ENCODE peak calls at places on chromosomes 12 and 14, in nine cellular contexts. One of them, this sample, is unnamed.

GRCh38 chr14:74518221-74518620 is 24.7 kb downstream of the ISCA2 start:
- DNase-seq in glutamatergic neuron: no peak
- DNase-seq in HuH-7: no peak
- DNase-seq in skeletal muscle cell: no peak
- DNase-seq in dorsolateral prefrontal cortex: no peak
- DNase-seq in activated CD4-positive, alpha-beta T cell treated with anti-CD3 and anti-CD28 coated beads for 48 hours: no peak
- DNase-seq in NCI-H1417: no peak
- DNase-seq in NCI-H1436 treated with DMSO at 0.1 percent for 48 hours: no peak
- DNase-seq in ELF-1: no peak
- DNase-seq in this sample: no peak

GRCh38 chr12:121793501-121793835 is at the start of gene RHOF:
- DNase-seq in glutamatergic neuron: no peak
- DNase-seq in HuH-7: no peak
- DNase-seq in skeletal muscle cell: no peak
- DNase-seq in dorsolateral prefrontal cortex: no peak
- DNase-seq in activated CD4-positive, alpha-beta T cell treated with anti-CD3 and anti-CD28 coated beads for 48 hours: peak
- DNase-seq in NCI-H1417: no peak
- DNase-seq in NCI-H1436 treated with DMSO at 0.1 percent for 48 hours: no peak
- DNase-seq in ELF-1: peak
- DNase-seq in this sample: peak

GRCh38 chr12:76024102-76024781 is 7.3 kb downstream of the PHLDA1 start:
- DNase-seq in glutamatergic neuron: no peak
- DNase-seq in HuH-7: no peak
- DNase-seq in skeletal muscle cell: no peak
- DNase-seq in dorsolateral prefrontal cortex: no peak
- DNase-seq in activated CD4-positive, alpha-beta T cell treated with anti-CD3 and anti-CD28 coated beads for 48 hours: no peak
- DNase-seq in NCI-H1417: no peak
- DNase-seq in NCI-H1436 treated with DMSO at 0.1 percent for 48 hours: no peak
- DNase-seq in ELF-1: no peak
- DNase-seq in this sample: no peak

GRCh38 chr12:32400114-32400672 is 835 bp downstream of the FGD4 start:
- DNase-seq in glutamatergic neuron: no peak
- DNase-seq in HuH-7: peak
- DNase-seq in skeletal muscle cell: no peak
- DNase-seq in dorsolateral prefrontal cortex: no peak
- DNase-seq in activated CD4-positive, alpha-beta T cell treated with anti-CD3 and anti-CD28 coated beads for 48 hours: no peak
- DNase-seq in NCI-H1417: no peak
- DNase-seq in NCI-H1436 treated with DMSO at 0.1 percent for 48 hours: no peak
- DNase-seq in ELF-1: peak
- DNase-seq in this sample: peak

GRCh38 chr12:116215021-116215420 is 62.5 kb downstream of the MED13L start:
- DNase-seq in glutamatergic neuron: no peak
- DNase-seq in HuH-7: no peak
- DNase-seq in skeletal muscle cell: no peak
- DNase-seq in dorsolateral prefrontal cortex: no peak
- DNase-seq in activated CD4-positive, alpha-beta T cell treated with anti-CD3 and anti-CD28 coated beads for 48 hours: no peak
- DNase-seq in NCI-H1417: no peak
- DNase-seq in NCI-H1436 treated with DMSO at 0.1 percent for 48 hours: no peak
- DNase-seq in ELF-1: no peak
- DNase-seq in this sample: no peak

GRCh38 chr12:114684098-114684869 is at the start of gene TBX3:
- DNase-seq in glutamatergic neuron: peak
- DNase-seq in HuH-7: peak
- DNase-seq in skeletal muscle cell: peak
- DNase-seq in dorsolateral prefrontal cortex: peak
- DNase-seq in activated CD4-positive, alpha-beta T cell treated with anti-CD3 and anti-CD28 coated beads for 48 hours: peak
- DNase-seq in NCI-H1417: no peak
- DNase-seq in NCI-H1436 treated with DMSO at 0.1 percent for 48 hours: peak
- DNase-seq in ELF-1: peak
- DNase-seq in this sample: peak

GRCh38 chr14:51807355-51807754 is 53.1 kb upstream of the GNG2 start:
- DNase-seq in glutamatergic neuron: no peak
- DNase-seq in HuH-7: no peak
- DNase-seq in skeletal muscle cell: peak
- DNase-seq in dorsolateral prefrontal cortex: no peak
- DNase-seq in activated CD4-positive, alpha-beta T cell treated with anti-CD3 and anti-CD28 coated beads for 48 hours: no peak
- DNase-seq in NCI-H1417: no peak
- DNase-seq in NCI-H1436 treated with DMSO at 0.1 percent for 48 hours: no peak
- DNase-seq in ELF-1: no peak
- DNase-seq in this sample: no peak

GRCh38 chr12:121288158-121288848 is 8.2 kb downstream of the CAMKK2 start:
- DNase-seq in glutamatergic neuron: no peak
- DNase-seq in HuH-7: no peak
- DNase-seq in skeletal muscle cell: no peak
- DNase-seq in dorsolateral prefrontal cortex: peak
- DNase-seq in activated CD4-positive, alpha-beta T cell treated with anti-CD3 and anti-CD28 coated beads for 48 hours: no peak
- DNase-seq in NCI-H1417: no peak
- DNase-seq in NCI-H1436 treated with DMSO at 0.1 percent for 48 hours: no peak
- DNase-seq in ELF-1: no peak
- DNase-seq in this sample: no peak

GRCh38 chr12:47394070-47394469 is 311.8 kb downstream of the RPAP3 start:
- DNase-seq in glutamatergic neuron: no peak
- DNase-seq in HuH-7: no peak
- DNase-seq in skeletal muscle cell: no peak
- DNase-seq in dorsolateral prefrontal cortex: no peak
- DNase-seq in activated CD4-positive, alpha-beta T cell treated with anti-CD3 and anti-CD28 coated beads for 48 hours: peak
- DNase-seq in NCI-H1417: no peak
- DNase-seq in NCI-H1436 treated with DMSO at 0.1 percent for 48 hours: no peak
- DNase-seq in ELF-1: no peak
- DNase-seq in this sample: no peak

GRCh38 chr12:120117961-120118709 is 1.6 kb upstream of the RAB35 start:
- DNase-seq in glutamatergic neuron: no peak
- DNase-seq in HuH-7: peak
- DNase-seq in skeletal muscle cell: no peak
- DNase-seq in dorsolateral prefrontal cortex: no peak
- DNase-seq in activated CD4-positive, alpha-beta T cell treated with anti-CD3 and anti-CD28 coated beads for 48 hours: no peak
- DNase-seq in NCI-H1417: no peak
- DNase-seq in NCI-H1436 treated with DMSO at 0.1 percent for 48 hours: no peak
- DNase-seq in ELF-1: peak
- DNase-seq in this sample: no peak

GRCh38 chr14:68137704-68138619 is 318.4 kb downstream of the RAD51B start:
- DNase-seq in glutamatergic neuron: peak
- DNase-seq in HuH-7: peak
- DNase-seq in skeletal muscle cell: peak
- DNase-seq in dorsolateral prefrontal cortex: peak
- DNase-seq in activated CD4-positive, alpha-beta T cell treated with anti-CD3 and anti-CD28 coated beads for 48 hours: peak
- DNase-seq in NCI-H1417: no peak
- DNase-seq in NCI-H1436 treated with DMSO at 0.1 percent for 48 hours: no peak
- DNase-seq in ELF-1: peak
- DNase-seq in this sample: peak

GRCh38 chr12:53739285-53740129 is 12.3 kb upstream of the CALCOCO1 start:
- DNase-seq in glutamatergic neuron: peak
- DNase-seq in HuH-7: no peak
- DNase-seq in skeletal muscle cell: no peak
- DNase-seq in dorsolateral prefrontal cortex: no peak
- DNase-seq in activated CD4-positive, alpha-beta T cell treated with anti-CD3 and anti-CD28 coated beads for 48 hours: no peak
- DNase-seq in NCI-H1417: peak
- DNase-seq in NCI-H1436 treated with DMSO at 0.1 percent for 48 hours: no peak
- DNase-seq in ELF-1: no peak
- DNase-seq in this sample: no peak

GRCh38 chr12:103799504-103800251 is 41.4 kb downstream of the NT5DC3 start:
- DNase-seq in glutamatergic neuron: no peak
- DNase-seq in HuH-7: peak
- DNase-seq in skeletal muscle cell: no peak
- DNase-seq in dorsolateral prefrontal cortex: no peak
- DNase-seq in activated CD4-positive, alpha-beta T cell treated with anti-CD3 and anti-CD28 coated beads for 48 hours: no peak
- DNase-seq in NCI-H1417: peak
- DNase-seq in NCI-H1436 treated with DMSO at 0.1 percent for 48 hours: peak
- DNase-seq in ELF-1: no peak
- DNase-seq in this sample: peak

GRCh38 chr12:19155981-19156734 is 26.6 kb downstream of the PLEKHA5 start:
- DNase-seq in glutamatergic neuron: no peak
- DNase-seq in HuH-7: no peak
- DNase-seq in skeletal muscle cell: no peak
- DNase-seq in dorsolateral prefrontal cortex: no peak
- DNase-seq in activated CD4-positive, alpha-beta T cell treated with anti-CD3 and anti-CD28 coated beads for 48 hours: no peak
- DNase-seq in NCI-H1417: no peak
- DNase-seq in NCI-H1436 treated with DMSO at 0.1 percent for 48 hours: no peak
- DNase-seq in ELF-1: no peak
- DNase-seq in this sample: no peak

GRCh38 chr14:20454359-20454644 is 310 bp downstream of the OSGEP start:
- DNase-seq in glutamatergic neuron: no peak
- DNase-seq in HuH-7: peak
- DNase-seq in skeletal muscle cell: peak
- DNase-seq in dorsolateral prefrontal cortex: peak
- DNase-seq in activated CD4-positive, alpha-beta T cell treated with anti-CD3 and anti-CD28 coated beads for 48 hours: no peak
- DNase-seq in NCI-H1417: no peak
- DNase-seq in NCI-H1436 treated with DMSO at 0.1 percent for 48 hours: peak
- DNase-seq in ELF-1: no peak
- DNase-seq in this sample: peak

GRCh38 chr12:83161451-83161850 is 474.7 kb downstream of the TMTC2 start:
- DNase-seq in glutamatergic neuron: no peak
- DNase-seq in HuH-7: no peak
- DNase-seq in skeletal muscle cell: peak
- DNase-seq in dorsolateral prefrontal cortex: no peak
- DNase-seq in activated CD4-positive, alpha-beta T cell treated with anti-CD3 and anti-CD28 coated beads for 48 hours: no peak
- DNase-seq in NCI-H1417: no peak
- DNase-seq in NCI-H1436 treated with DMSO at 0.1 percent for 48 hours: no peak
- DNase-seq in ELF-1: no peak
- DNase-seq in this sample: no peak

GRCh38 chr12:61291647-61292046 is 968.6 kb upstream of the USP15 start:
- DNase-seq in glutamatergic neuron: no peak
- DNase-seq in HuH-7: no peak
- DNase-seq in skeletal muscle cell: no peak
- DNase-seq in dorsolateral prefrontal cortex: no peak
- DNase-seq in activated CD4-positive, alpha-beta T cell treated with anti-CD3 and anti-CD28 coated beads for 48 hours: no peak
- DNase-seq in NCI-H1417: no peak
- DNase-seq in NCI-H1436 treated with DMSO at 0.1 percent for 48 hours: no peak
- DNase-seq in ELF-1: no peak
- DNase-seq in this sample: no peak

GRCh38 chr12:80892597-80893445 is 44.9 kb downstream of the LIN7A start:
- DNase-seq in glutamatergic neuron: no peak
- DNase-seq in HuH-7: no peak
- DNase-seq in skeletal muscle cell: no peak
- DNase-seq in dorsolateral prefrontal cortex: no peak
- DNase-seq in activated CD4-positive, alpha-beta T cell treated with anti-CD3 and anti-CD28 coated beads for 48 hours: no peak
- DNase-seq in NCI-H1417: no peak
- DNase-seq in NCI-H1436 treated with DMSO at 0.1 percent for 48 hours: no peak
- DNase-seq in ELF-1: no peak
- DNase-seq in this sample: no peak

GRCh38 chr12:128861226-128862016 is 8.1 kb downstream of the GLT1D1 start:
- DNase-seq in glutamatergic neuron: no peak
- DNase-seq in HuH-7: peak
- DNase-seq in skeletal muscle cell: no peak
- DNase-seq in dorsolateral prefrontal cortex: no peak
- DNase-seq in activated CD4-positive, alpha-beta T cell treated with anti-CD3 and anti-CD28 coated beads for 48 hours: no peak
- DNase-seq in NCI-H1417: no peak
- DNase-seq in NCI-H1436 treated with DMSO at 0.1 percent for 48 hours: no peak
- DNase-seq in ELF-1: no peak
- DNase-seq in this sample: no peak

GRCh38 chr12:52151153-52151858 is 40.5 kb downstream of the KRT80 start:
- DNase-seq in glutamatergic neuron: no peak
- DNase-seq in HuH-7: no peak
- DNase-seq in skeletal muscle cell: no peak
- DNase-seq in dorsolateral prefrontal cortex: no peak
- DNase-seq in activated CD4-positive, alpha-beta T cell treated with anti-CD3 and anti-CD28 coated beads for 48 hours: no peak
- DNase-seq in NCI-H1417: no peak
- DNase-seq in NCI-H1436 treated with DMSO at 0.1 percent for 48 hours: no peak
- DNase-seq in ELF-1: no peak
- DNase-seq in this sample: no peak

GRCh38 chr12:75489613-75490210 is 9.2 kb downstream of the GLIPR1 start:
- DNase-seq in glutamatergic neuron: no peak
- DNase-seq in HuH-7: no peak
- DNase-seq in skeletal muscle cell: peak
- DNase-seq in dorsolateral prefrontal cortex: no peak
- DNase-seq in activated CD4-positive, alpha-beta T cell treated with anti-CD3 and anti-CD28 coated beads for 48 hours: peak
- DNase-seq in NCI-H1417: no peak
- DNase-seq in NCI-H1436 treated with DMSO at 0.1 percent for 48 hours: no peak
- DNase-seq in ELF-1: no peak
- DNase-seq in this sample: no peak

GRCh38 chr12:67698711-67699603 is 50.4 kb downstream of the DYRK2 start:
- DNase-seq in glutamatergic neuron: no peak
- DNase-seq in HuH-7: no peak
- DNase-seq in skeletal muscle cell: no peak
- DNase-seq in dorsolateral prefrontal cortex: no peak
- DNase-seq in activated CD4-positive, alpha-beta T cell treated with anti-CD3 and anti-CD28 coated beads for 48 hours: peak
- DNase-seq in NCI-H1417: no peak
- DNase-seq in NCI-H1436 treated with DMSO at 0.1 percent for 48 hours: no peak
- DNase-seq in ELF-1: no peak
- DNase-seq in this sample: no peak

GRCh38 chr14:100267990-100268389 is 29.0 kb downstream of the YY1 start:
- DNase-seq in glutamatergic neuron: no peak
- DNase-seq in HuH-7: no peak
- DNase-seq in skeletal muscle cell: no peak
- DNase-seq in dorsolateral prefrontal cortex: no peak
- DNase-seq in activated CD4-positive, alpha-beta T cell treated with anti-CD3 and anti-CD28 coated beads for 48 hours: no peak
- DNase-seq in NCI-H1417: no peak
- DNase-seq in NCI-H1436 treated with DMSO at 0.1 percent for 48 hours: no peak
- DNase-seq in ELF-1: no peak
- DNase-seq in this sample: no peak

GRCh38 chr12:124564232-124564958 is 3.0 kb downstream of the NCOR2 start:
- DNase-seq in glutamatergic neuron: peak
- DNase-seq in HuH-7: no peak
- DNase-seq in skeletal muscle cell: no peak
- DNase-seq in dorsolateral prefrontal cortex: no peak
- DNase-seq in activated CD4-positive, alpha-beta T cell treated with anti-CD3 and anti-CD28 coated beads for 48 hours: no peak
- DNase-seq in NCI-H1417: peak
- DNase-seq in NCI-H1436 treated with DMSO at 0.1 percent for 48 hours: no peak
- DNase-seq in ELF-1: peak
- DNase-seq in this sample: no peak

GRCh38 chr14:55884819-55885218 is 233.4 kb upstream of the PELI2 start:
- DNase-seq in glutamatergic neuron: no peak
- DNase-seq in HuH-7: no peak
- DNase-seq in skeletal muscle cell: no peak
- DNase-seq in dorsolateral prefrontal cortex: no peak
- DNase-seq in activated CD4-positive, alpha-beta T cell treated with anti-CD3 and anti-CD28 coated beads for 48 hours: no peak
- DNase-seq in NCI-H1417: peak
- DNase-seq in NCI-H1436 treated with DMSO at 0.1 percent for 48 hours: no peak
- DNase-seq in ELF-1: no peak
- DNase-seq in this sample: no peak

GRCh38 chr12:45354399-45354798 is 138.5 kb downstream of the ANO6 start:
- DNase-seq in glutamatergic neuron: no peak
- DNase-seq in HuH-7: no peak
- DNase-seq in skeletal muscle cell: no peak
- DNase-seq in dorsolateral prefrontal cortex: no peak
- DNase-seq in activated CD4-positive, alpha-beta T cell treated with anti-CD3 and anti-CD28 coated beads for 48 hours: no peak
- DNase-seq in NCI-H1417: no peak
- DNase-seq in NCI-H1436 treated with DMSO at 0.1 percent for 48 hours: no peak
- DNase-seq in ELF-1: no peak
- DNase-seq in this sample: peak

GRCh38 chr14:72828604-72829003 is 65.3 kb downstream of the DPF3 start:
- DNase-seq in glutamatergic neuron: no peak
- DNase-seq in HuH-7: no peak
- DNase-seq in skeletal muscle cell: no peak
- DNase-seq in dorsolateral prefrontal cortex: no peak
- DNase-seq in activated CD4-positive, alpha-beta T cell treated with anti-CD3 and anti-CD28 coated beads for 48 hours: no peak
- DNase-seq in NCI-H1417: no peak
- DNase-seq in NCI-H1436 treated with DMSO at 0.1 percent for 48 hours: no peak
- DNase-seq in ELF-1: no peak
- DNase-seq in this sample: no peak

GRCh38 chr12:118330421-118331018 is 42.2 kb downstream of the TAOK3 start:
- DNase-seq in glutamatergic neuron: no peak
- DNase-seq in HuH-7: no peak
- DNase-seq in skeletal muscle cell: no peak
- DNase-seq in dorsolateral prefrontal cortex: no peak
- DNase-seq in activated CD4-positive, alpha-beta T cell treated with anti-CD3 and anti-CD28 coated beads for 48 hours: no peak
- DNase-seq in NCI-H1417: no peak
- DNase-seq in NCI-H1436 treated with DMSO at 0.1 percent for 48 hours: no peak
- DNase-seq in ELF-1: no peak
- DNase-seq in this sample: no peak

GRCh38 chr12:59651230-59651920 is 55.5 kb downstream of the SLC16A7 start:
- DNase-seq in glutamatergic neuron: no peak
- DNase-seq in HuH-7: no peak
- DNase-seq in skeletal muscle cell: no peak
- DNase-seq in dorsolateral prefrontal cortex: no peak
- DNase-seq in activated CD4-positive, alpha-beta T cell treated with anti-CD3 and anti-CD28 coated beads for 48 hours: no peak
- DNase-seq in NCI-H1417: no peak
- DNase-seq in NCI-H1436 treated with DMSO at 0.1 percent for 48 hours: no peak
- DNase-seq in ELF-1: no peak
- DNase-seq in this sample: no peak

GRCh38 chr12:62698701-62699101 is 232.1 kb downstream of the MON2 start:
- DNase-seq in glutamatergic neuron: no peak
- DNase-seq in HuH-7: no peak
- DNase-seq in skeletal muscle cell: no peak
- DNase-seq in dorsolateral prefrontal cortex: no peak
- DNase-seq in activated CD4-positive, alpha-beta T cell treated with anti-CD3 and anti-CD28 coated beads for 48 hours: no peak
- DNase-seq in NCI-H1417: no peak
- DNase-seq in NCI-H1436 treated with DMSO at 0.1 percent for 48 hours: no peak
- DNase-seq in ELF-1: no peak
- DNase-seq in this sample: no peak

This sample was measured in T47D.